ENCODE peak calls at places on chromosomes 12 and 14, in ten cellular contexts. B is choroid plexus epithelial cell, R is GM23338, W is heart left ventricle, S is prostate gland, J is tibial nerve, O is uterus, M is HL-60, Z is kidney epithelial cell, Y is body of pancreas. D is an unnamed sample.

GRCh38 chr14:25050494-25051170 is 685 bp upstream of the STXBP6 start:
- DNase-seq in O (no peak), J (no peak), Y (no peak), Z (no peak), R (peak; percentile 59), W (no peak), B (peak; percentile 66), S (peak; percentile 24), M (no peak), D (no peak)

GRCh38 chr12:120093592-120094355 is 22.8 kb downstream of the RAB35 start:
- DNase-seq in O (no peak), S (no peak), J (no peak), Y (no peak), R (peak; percentile 89), W (no peak), Z (no peak), M (no peak), B (peak; percentile 55), D (no peak)

GRCh38 chr14:31934767-31935266 is 142.3 kb upstream of the ARHGAP5 start:
- DNase-seq in B (peak; percentile 89), R (peak; percentile 85), W (peak; percentile 53), M (no peak), Z (peak; percentile 39), S (no peak), J (peak; percentile 58), O (no peak), Y (peak; percentile 18), D (no peak)

GRCh38 chr14:101835566-101835965 is 74.1 kb downstream of the PPP2R5C start:
- DNase-seq in Z (no peak), B (no peak), S (no peak), W (no peak), O (no peak), R (no peak), M (no peak), J (no peak), Y (no peak), D (no peak)

GRCh38 chr14:71716371-71716770 is 215.9 kb upstream of the RGS6 start:
- DNase-seq in W (no peak), Z (no peak), B (peak; percentile 66), Y (no peak), M (no peak), S (no peak), R (no peak), O (no peak), J (no peak), D (no peak)

GRCh38 chr14:100066984-100067383 is 1.8 kb downstream of the EVL start:
- DNase-seq in S (no peak), W (no peak), B (no peak), Z (no peak), J (no peak), O (no peak), M (no peak), R (no peak), Y (no peak), D (no peak)

GRCh38 chr14:74062809-74063150 is 21.5 kb downstream of the ALDH6A1 start:
- DNase-seq in W (no peak), M (no peak), Z (no peak), R (no peak), J (no peak), B (peak; percentile 14), S (peak; percentile 24), Y (no peak), O (no peak), D (no peak)

GRCh38 chr12:52539024-52539820 is 13.7 kb downstream of the KRT71 start:
- DNase-seq in R (no peak), Y (no peak), B (peak; percentile 11), M (no peak), S (peak; percentile 25), W (no peak), Z (peak; percentile 14), J (no peak), O (no peak), D (no peak)

GRCh38 chr14:50607181-50607580 is 47.2 kb downstream of the ATL1 start:
- DNase-seq in J (no peak), W (no peak), Z (no peak), B (no peak), M (no peak), Y (no peak), R (no peak), O (no peak), S (no peak), D (no peak)

GRCh38 chr12:98595152-98595988 is 1.9 kb downstream of the SLC25A3 start:
- DNase-seq in B (peak; percentile 80), Z (peak; percentile 38), O (no peak), Y (no peak), J (no peak), S (no peak), W (no peak), M (no peak), R (no peak), D (no peak)

GRCh38 chr12:80607361-80608135 is 99.9 kb upstream of the MYF6 start:
- DNase-seq in S (no peak), Z (no peak), M (no peak), Y (no peak), J (no peak), R (peak; percentile 33), O (no peak), B (no peak), W (no peak), D (no peak)

GRCh38 chr12:45304514-45305178 is 88.8 kb downstream of the ANO6 start:
- DNase-seq in Z (no peak), Y (no peak), J (no peak), R (no peak), W (no peak), O (no peak), B (no peak), S (no peak), M (no peak), D (no peak)

GRCh38 chr12:87259405-87259804 is 769.8 kb downstream of the C12orf50 start:
- DNase-seq in J (no peak), O (no peak), R (no peak), Z (no peak), W (no peak), M (no peak), S (no peak), B (peak; percentile 57), Y (no peak), D (no peak)

GRCh38 chr14:100645200-100645985 is 58.2 kb upstream of the BEGAIN start:
- DNase-seq in J (peak; percentile 96), O (peak; percentile 57), B (peak; percentile 91), Y (peak; percentile 93), R (peak; percentile 97), S (peak; percentile 87), M (peak; percentile 61), W (peak; percentile 73), Z (peak; percentile 39), D (peak; percentile 96)

GRCh38 chr12:66156654-66157053 is 13.1 kb downstream of the TMBIM4 start:
- DNase-seq in M (no peak), S (no peak), R (no peak), O (no peak), Z (no peak), W (no peak), B (no peak), Y (no peak), J (no peak), D (no peak)

GRCh38 chr14:55097894-55098560 is 31.0 kb upstream of the LGALS3 start:
- DNase-seq in J (peak; percentile 72), B (no peak), R (no peak), O (no peak), M (no peak), W (peak; percentile 37), Z (no peak), Y (no peak), S (no peak), D (no peak)

DNA sequence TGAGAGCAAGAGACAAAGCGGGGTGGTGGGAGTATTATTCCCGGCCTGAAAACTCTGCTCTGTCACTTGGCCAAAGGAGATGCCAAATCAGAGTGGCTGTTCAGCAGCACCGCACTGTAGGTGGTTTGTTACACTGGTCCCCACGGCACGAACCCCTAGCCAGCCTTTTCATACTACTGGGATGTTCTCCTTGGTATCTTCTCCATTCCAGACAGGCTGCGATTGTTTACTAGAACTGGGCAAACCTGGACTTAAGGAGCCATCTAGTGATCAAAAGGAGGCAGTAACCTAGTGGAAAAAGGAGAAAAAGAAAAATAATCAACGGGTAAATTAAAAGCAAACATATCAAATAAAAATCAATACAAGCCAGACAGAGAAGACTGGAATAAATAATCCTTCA is 58.9 kb upstream of the TMTC2 start:
- DNase-seq in S (no peak), W (no peak), M (no peak), Z (no peak), R (peak; percentile 73), J (no peak), O (no peak), Y (no peak), B (peak; percentile 67), D (no peak)
- TF ChIP-seq CTCF in S (no peak), W (no peak), M (no peak), Z (peak; percentile 57), R (peak; percentile 80), J (no peak), O (no peak), Y (peak; percentile 60), B (peak; percentile 70), D (no peak)

GRCh38 chr14:77376771-77377501 is at the start of the genes SAMD15 and TMED8:
- DNase-seq in Z (peak; percentile 58), R (peak; percentile 90), M (peak; percentile 29), S (peak; percentile 74), B (peak; percentile 87), Y (peak; percentile 78), W (peak; percentile 81), J (peak; percentile 52), O (peak; percentile 84), D (peak; percentile 46)
- TF ChIP-seq CTCF in Z (peak; percentile 21), R (no peak), M (no peak), S (no peak), B (peak; percentile 29), Y (peak; percentile 50), W (peak; percentile 21), J (peak; percentile 49), O (peak; percentile 47), D (no peak)

DNA sequence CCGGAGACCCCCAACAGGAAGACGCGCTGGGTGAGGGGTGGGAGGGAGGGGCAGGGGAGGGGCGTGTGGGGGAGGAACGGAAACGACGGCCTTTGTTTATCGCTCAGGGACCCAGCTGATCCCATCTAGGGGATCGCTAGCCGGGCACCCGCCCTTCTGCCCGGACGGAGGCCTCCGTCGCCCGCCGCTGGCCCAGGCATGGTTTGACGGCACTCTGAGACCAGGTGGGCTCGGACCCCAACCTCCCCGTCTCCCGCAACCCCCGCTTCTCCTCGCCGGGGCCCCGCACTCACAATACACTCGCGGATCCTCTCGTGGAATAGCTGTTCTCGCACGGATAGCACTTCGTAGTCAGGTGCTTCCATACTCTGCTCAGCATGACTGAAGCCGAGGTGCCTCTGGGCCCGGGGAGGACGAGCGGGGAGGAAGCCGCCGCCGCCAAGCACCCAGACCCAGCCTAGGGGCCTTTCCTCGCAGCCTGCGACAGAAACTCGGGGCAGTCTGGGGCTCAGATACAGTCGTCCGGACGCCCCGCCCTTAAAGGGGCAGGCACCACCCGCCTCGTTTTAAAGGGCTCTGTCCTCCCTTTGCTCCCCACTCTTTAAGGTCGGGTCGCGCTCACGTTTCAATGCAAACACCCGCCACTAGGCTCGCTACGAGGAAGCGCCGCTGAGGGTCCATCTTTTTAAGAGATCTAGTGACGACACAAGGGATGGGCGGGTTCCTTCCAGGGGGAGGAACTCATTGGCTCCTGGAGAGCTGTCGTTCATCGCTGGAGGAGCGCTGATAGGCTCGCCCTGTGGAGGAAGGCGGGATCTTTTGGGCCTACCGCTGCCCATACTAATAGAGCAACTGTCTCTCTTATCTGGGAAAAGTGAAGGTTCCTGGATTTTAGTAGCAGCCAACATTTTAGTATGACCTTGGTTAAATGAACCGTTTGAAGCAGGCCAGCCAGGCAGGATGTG is at the start of gene LMBR1L:
- DNase-seq in R (peak; percentile 99), S (peak; percentile 97), Y (peak; percentile 95), Z (peak; percentile 91), O (peak; percentile 97), B (peak; percentile 98), W (peak; percentile 96), J (peak; percentile 98), M (peak; percentile 98), D (peak; percentile 84)
- TF ChIP-seq CTCF in R (peak; percentile 20), S (peak; percentile 34), Y (peak; percentile 59), Z (peak; percentile 37), O (peak; percentile 81), B (peak; percentile 58), W (peak; percentile 49), J (peak; percentile 85), M (peak; percentile 8), D (peak; percentile 32)

GRCh38 chr14:22872833-22873520 is 1.4 kb downstream of the LRP10 start:
- DNase-seq in S (no peak), B (no peak), O (no peak), W (no peak), Z (no peak), M (no peak), R (no peak), Y (no peak), J (no peak), D (no peak)
- TF ChIP-seq CTCF in S (no peak), B (no peak), O (no peak), W (no peak), Z (no peak), M (no peak), R (no peak), Y (no peak), J (no peak), D (no peak)